ENCODE peak calls at places on chromosomes 6 and 20, in nine cellular contexts. T is GM12865; Z is ovary; S is CD8-positive, alpha-beta T cell; A is left ventricle myocardium inferior; O is BJ; N is pancreas; Q is dorsolateral prefrontal cortex; H is body of pancreas. I is an unnamed sample.

GRCh38 chr6:151241853-151242252 is 2.1 kb downstream of the AKAP12 start:
- DNase-seq in T (no peak), Z (no peak), S (no peak), A (no peak), O (no peak), N (no peak), Q (no peak), H (no peak), I (no peak)

GRCh38 chr6:167764713-167765479 is 61.8 kb upstream of the AFDN start:
- DNase-seq in T (no peak), Z (no peak), S (no peak), A (no peak), O (no peak), N (no peak), Q (no peak), H (no peak), I (no peak)

GRCh38 chr6:29800254-29800653 is 27.4 kb upstream of the HLA-G start:
- DNase-seq in T (no peak), Z (no peak), S (no peak), A (no peak), O (no peak), N (no peak), Q (no peak), H (no peak), I (no peak)

GRCh38 chr20:2741881-2742280 is 49.3 kb downstream of the EBF4 start:
- DNase-seq in T (no peak), Z (no peak), S (no peak), A (no peak), O (no peak), N (no peak), Q (no peak), H (no peak), I (no peak)

GRCh38 chr6:115691433-115691832 is 369.3 kb downstream of the FRK start:
- DNase-seq in T (no peak), Z (no peak), S (no peak), A (no peak), O (no peak), N (no peak), Q (no peak), H (no peak), I (no peak)

GRCh38 chr20:49136817-49137571 is 51.1 kb downstream of the STAU1 start:
- DNase-seq in T (no peak), Z (no peak), S (no peak), A (no peak), O (no peak), N (no peak), Q (no peak), H (no peak), I (no peak)

GRCh38 chr6:111759836-111760785 is 113.1 kb downstream of the FYN start:
- DNase-seq in T (no peak), Z (no peak), S (peak), A (no peak), O (no peak), N (no peak), Q (no peak), H (no peak), I (no peak)

GRCh38 chr6:159679091-159680077 is 13.7 kb downstream of the SOD2 start:
- DNase-seq in T (no peak), Z (no peak), S (no peak), A (no peak), O (no peak), N (no peak), Q (no peak), H (no peak), I (no peak)

GRCh38 chr20:38728911-38729642 is 4.8 kb downstream of the SLC32A1 start:
- DNase-seq in T (no peak), Z (no peak), S (no peak), A (no peak), O (no peak), N (no peak), Q (no peak), H (no peak), I (no peak)

GRCh38 chr6:3939559-3939958 is 90.4 kb downstream of the FAM50B start:
- DNase-seq in T (no peak), Z (no peak), S (no peak), A (no peak), O (no peak), N (no peak), Q (no peak), H (no peak), I (no peak)

GRCh38 chr6:14148471-14148870 is 30.9 kb downstream of the CD83 start:
- DNase-seq in T (no peak), Z (no peak), S (no peak), A (no peak), O (no peak), N (no peak), Q (no peak), H (no peak), I (no peak)

GRCh38 chr6:28838289-28838633 is 85.5 kb downstream of the TRIM27 start:
- DNase-seq in T (peak), Z (peak), S (peak), A (peak), O (peak), N (peak), Q (peak), H (peak), I (peak)

GRCh38 chr6:151109361-151109760 is 130.4 kb upstream of the AKAP12 start:
- DNase-seq in T (no peak), Z (no peak), S (no peak), A (no peak), O (no peak), N (no peak), Q (no peak), H (no peak), I (no peak)

GRCh38 chr20:63371346-63371865 is 10.3 kb upstream of the CHRNA4 start:
- DNase-seq in T (no peak), Z (no peak), S (no peak), A (no peak), O (no peak), N (no peak), Q (no peak), H (no peak), I (no peak)

GRCh38 chr20:40481743-40482458 is 207.1 kb downstream of the MAFB start:
- DNase-seq in T (no peak), Z (no peak), S (no peak), A (no peak), O (no peak), N (no peak), Q (no peak), H (no peak), I (no peak)

GRCh38 chr6:44800171-44800671 is 412.7 kb downstream of the CDC5L start:
- DNase-seq in T (no peak), Z (no peak), S (no peak), A (no peak), O (no peak), N (peak), Q (no peak), H (peak), I (peak)

GRCh38 chr6:83270971-83271714 is 78.0 kb downstream of the RWDD2A start:
- DNase-seq in T (no peak), Z (no peak), S (no peak), A (no peak), O (peak), N (no peak), Q (no peak), H (no peak), I (no peak)

GRCh38 chr6:4693158-4693557 is 83.0 kb upstream of the CDYL start:
- DNase-seq in T (no peak), Z (no peak), S (no peak), A (no peak), O (no peak), N (no peak), Q (no peak), H (no peak), I (no peak)

GRCh38 chr6:161837449-161837735 is 563.5 kb upstream of the AGPAT4 start:
- DNase-seq in T (no peak), Z (no peak), S (no peak), A (no peak), O (no peak), N (no peak), Q (no peak), H (no peak), I (no peak)

GRCh38 chr6:96468681-96469224 is 52.9 kb upstream of the UFL1 start:
- DNase-seq in T (peak), Z (no peak), S (no peak), A (no peak), O (no peak), N (peak), Q (no peak), H (peak), I (no peak)
- TF ChIP-seq CTCF in T (no peak), Z (no peak), S (no peak), A (no peak), O (no peak), N (peak), Q (peak), H (peak), I (peak)

DNA sequence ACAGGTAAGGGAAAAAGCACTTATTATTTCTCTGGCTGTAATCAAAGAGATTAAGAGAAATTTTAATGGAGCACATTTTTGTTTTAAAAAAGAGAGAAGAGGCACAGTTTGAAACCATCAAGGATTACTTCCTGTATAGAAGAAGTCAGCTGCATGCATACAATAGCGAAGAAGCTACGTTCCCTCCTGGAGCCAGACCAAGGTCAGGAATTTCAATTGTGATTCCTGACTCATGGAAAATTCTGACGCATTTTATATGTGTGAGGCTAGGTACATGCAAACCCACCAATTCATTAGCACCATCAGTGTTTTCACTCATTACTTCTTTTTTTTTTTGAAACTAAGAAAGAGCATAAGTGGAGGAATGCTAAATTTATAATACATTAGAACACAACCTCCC is 232.7 kb upstream of the SGK1 start:
- DNase-seq in T (no peak), Z (no peak), S (no peak), A (no peak), O (no peak), N (no peak), Q (no peak), H (no peak), I (no peak)
- H3K4me3 ChIP-seq in T (no peak), Z (no peak), S (no peak), A (no peak), O (no peak), N (no peak), Q (peak), H (no peak), I (no peak)

GRCh38 chr6:143060354-143060805 is 309 bp upstream of the AIG1 start:
- DNase-seq in T (peak), Z (peak), S (peak), A (peak), O (no peak), N (peak), Q (peak), H (peak), I (no peak)
- TF ChIP-seq CTCF in T (peak), Z (no peak), S (no peak), A (peak), O (no peak), N (no peak), Q (peak), H (peak), I (peak)

DNA sequence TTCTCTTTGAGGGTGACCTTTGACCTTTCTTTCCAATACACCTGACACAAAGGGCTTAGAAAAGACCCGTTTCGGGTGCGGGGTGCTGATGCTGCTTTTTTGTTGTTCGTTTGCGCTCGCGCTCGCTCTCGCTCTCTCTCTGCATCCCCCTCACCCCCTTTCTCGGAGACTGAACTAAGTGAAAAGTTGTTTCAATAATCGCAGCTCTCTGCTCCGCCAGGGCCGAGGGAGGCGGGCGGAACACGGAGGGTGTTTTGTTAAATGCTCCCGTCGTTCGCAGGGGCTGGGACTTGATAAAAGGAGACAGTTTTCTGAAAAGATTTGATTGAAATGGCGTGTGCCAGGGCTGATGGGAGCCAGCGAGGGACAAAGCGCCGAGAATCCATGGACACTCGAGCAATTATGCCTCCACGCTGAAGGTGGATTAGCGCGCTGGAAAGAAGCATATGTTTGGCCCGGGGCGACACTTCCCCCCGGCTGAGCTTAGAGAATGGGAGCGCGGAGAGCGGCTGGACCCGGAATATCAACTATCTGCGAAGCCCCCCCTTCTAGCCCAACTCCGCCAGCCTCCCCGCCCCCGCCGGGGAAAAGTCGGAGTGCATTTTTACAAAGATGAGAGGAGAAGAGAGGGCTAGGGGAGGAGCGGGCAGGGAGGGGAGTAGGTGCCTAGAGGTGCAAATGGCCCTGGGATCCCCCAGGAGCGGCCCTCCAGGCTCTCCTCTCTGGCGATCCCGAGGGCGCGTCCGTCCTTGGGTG is 25.0 kb downstream of the TFAP2A start:
- DNase-seq in T (no peak), Z (no peak), S (no peak), A (no peak), O (no peak), N (no peak), Q (no peak), H (no peak), I (no peak)
- H3K4me3 ChIP-seq in T (no peak), Z (no peak), S (no peak), A (peak), O (no peak), N (no peak), Q (no peak), H (no peak), I (no peak)

GRCh38 chr20:59560588-59561227 is 43.6 kb upstream of the PHACTR3 start:
- DNase-seq in T (peak), Z (no peak), S (no peak), A (no peak), O (no peak), N (no peak), Q (no peak), H (no peak), I (no peak)
- TF ChIP-seq CTCF in T (peak), Z (no peak), S (peak), A (peak), O (peak), N (peak), Q (peak), H (peak), I (peak)

GRCh38 chr6:106770663-106771062 is 141.3 kb downstream of the QRSL1 start:
- DNase-seq in T (no peak), Z (no peak), S (no peak), A (no peak), O (no peak), N (peak), Q (no peak), H (peak), I (no peak)

GRCh38 chr6:106772270-106773142 is 143.1 kb downstream of the QRSL1 start:
- DNase-seq in T (peak), Z (no peak), S (no peak), A (no peak), O (no peak), N (no peak), Q (no peak), H (no peak), I (no peak)

GRCh38 chr6:106770081-106770480 is 140.7 kb downstream of the QRSL1 start:
- DNase-seq in T (no peak), Z (no peak), S (no peak), A (no peak), O (no peak), N (no peak), Q (no peak), H (no peak), I (no peak)

GRCh38 chr6:106773482-106773881 is 144.1 kb downstream of the QRSL1 start:
- DNase-seq in T (no peak), Z (no peak), S (no peak), A (no peak), O (no peak), N (no peak), Q (no peak), H (peak), I (no peak)

DNA sequence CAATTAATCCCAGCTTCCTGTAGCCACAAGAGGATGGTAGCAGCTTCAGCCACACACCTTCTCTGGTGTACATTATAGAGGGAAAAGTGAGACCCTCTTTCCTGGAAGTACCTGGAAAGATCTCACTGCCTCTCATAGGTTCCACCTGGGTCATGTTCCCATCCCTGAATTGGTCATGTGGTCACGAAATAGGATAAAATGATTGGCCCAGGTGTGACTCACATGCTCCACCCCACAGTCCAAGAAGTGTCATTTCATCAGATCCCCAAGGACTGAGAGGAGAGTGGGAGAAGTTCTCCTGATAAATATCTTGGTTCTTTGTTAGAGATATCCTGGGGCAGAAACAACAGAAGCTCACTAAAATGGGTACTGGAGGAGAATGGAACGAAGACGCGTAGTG is 142.4 kb downstream of the QRSL1 start:
- DNase-seq in T (no peak), Z (no peak), S (no peak), A (no peak), O (no peak), N (no peak), Q (no peak), H (no peak), I (no peak)
- H3K4me3 ChIP-seq in T (no peak), Z (no peak), S (no peak), A (no peak), O (no peak), N (no peak), Q (no peak), H (no peak), I (no peak)

GRCh38 chr6:10431423-10432164 is 16.7 kb upstream of the TFAP2A start:
- DNase-seq in T (no peak), Z (no peak), S (no peak), A (no peak), O (no peak), N (no peak), Q (no peak), H (no peak), I (no peak)

GRCh38 chr6:10433322-10433721 is 18.4 kb upstream of the TFAP2A start:
- DNase-seq in T (no peak), Z (no peak), S (no peak), A (no peak), O (no peak), N (no peak), Q (no peak), H (no peak), I (no peak)

GRCh38 chr6:10426781-10427279 is 12.0 kb upstream of the TFAP2A start:
- DNase-seq in T (no peak), Z (no peak), S (no peak), A (no peak), O (no peak), N (no peak), Q (no peak), H (no peak), I (no peak)

GRCh38 chr6:10425973-10426780 is 11.3 kb upstream of the TFAP2A start:
- DNase-seq in T (peak), Z (no peak), S (no peak), A (no peak), O (no peak), N (peak), Q (no peak), H (peak), I (no peak)

GRCh38 chr6:10429638-10430427 is 15.0 kb upstream of the TFAP2A start:
- DNase-seq in T (peak), Z (no peak), S (no peak), A (no peak), O (no peak), N (peak), Q (no peak), H (peak), I (no peak)
- TF ChIP-seq CTCF in T (peak), Z (no peak), S (no peak), A (peak), O (peak), N (no peak), Q (peak), H (peak), I (peak)

DNA sequence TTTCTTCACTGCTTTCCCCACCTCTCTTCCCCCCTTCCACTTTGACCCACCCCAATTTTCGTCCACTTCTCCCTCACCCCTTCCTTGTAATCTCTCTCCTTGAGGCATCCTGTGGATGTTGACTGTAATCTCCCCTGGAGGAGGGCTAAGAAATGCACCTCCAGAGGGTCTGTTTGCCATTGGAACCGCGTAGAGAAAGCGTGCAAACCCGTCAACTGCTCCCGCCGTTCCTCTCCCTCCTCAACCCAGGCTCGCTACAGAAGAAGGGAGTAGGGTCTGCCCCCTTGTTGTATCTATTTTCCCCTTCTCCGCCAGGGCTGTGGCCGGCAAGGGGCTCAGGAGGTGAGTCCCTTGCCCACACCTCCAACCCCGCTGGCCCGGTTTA is 502 bp upstream of the HTR1E start:
- DNase-seq in T (no peak), Z (no peak), S (no peak), A (no peak), O (no peak), N (no peak), Q (no peak), H (no peak), I (no peak)
- H3K4me3 ChIP-seq in T (no peak), Z (peak), S (no peak), A (peak), O (no peak), N (peak), Q (peak), H (no peak), I (peak)

GRCh38 chr6:157227202-157228166 is 95.8 kb downstream of the TMEM242 start:
- DNase-seq in T (no peak), Z (no peak), S (no peak), A (no peak), O (no peak), N (no peak), Q (no peak), H (no peak), I (no peak)

GRCh38 chr6:157228421-157229218 is 94.7 kb downstream of the TMEM242 start:
- DNase-seq in T (no peak), Z (no peak), S (no peak), A (no peak), O (no peak), N (no peak), Q (peak), H (peak), I (no peak)

GRCh38 chr6:157229733-157230132 is 93.6 kb downstream of the TMEM242 start:
- DNase-seq in T (no peak), Z (no peak), S (no peak), A (no peak), O (no peak), N (no peak), Q (no peak), H (no peak), I (no peak)

GRCh38 chr6:157230971-157231370 is 92.3 kb downstream of the TMEM242 start:
- DNase-seq in T (no peak), Z (no peak), S (no peak), A (no peak), O (no peak), N (no peak), Q (no peak), H (no peak), I (no peak)

DNA sequence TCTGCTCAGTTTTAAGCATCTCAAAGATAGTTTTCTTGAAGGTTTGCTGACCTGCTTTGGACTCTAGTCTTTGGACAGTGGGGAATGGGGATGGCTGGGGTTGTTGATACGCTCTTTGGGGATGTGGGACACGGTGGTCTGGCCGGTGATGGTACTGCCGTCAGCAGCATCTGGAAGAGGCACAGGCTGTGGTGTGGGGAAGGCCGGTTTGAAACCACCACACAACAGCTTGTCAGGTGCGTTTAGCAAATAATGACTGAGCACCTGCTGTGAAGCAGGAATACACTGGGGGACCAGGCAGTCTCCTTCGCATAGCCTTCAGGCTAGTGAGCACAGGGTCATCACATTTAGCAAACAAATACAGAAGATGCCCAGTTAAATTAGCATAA is 94.1 kb downstream of the TMEM242 start:
- DNase-seq in T (no peak), Z (no peak), S (no peak), A (no peak), O (no peak), N (no peak), Q (no peak), H (no peak), I (no peak)
- TF ChIP-seq CTCF in T (no peak), Z (no peak), S (no peak), A (no peak), O (no peak), N (no peak), Q (no peak), H (no peak), I (no peak)